ENCODE peak calls at places on chromosome 11, in nine cellular contexts. Z, S, M, H, C, B, K, I and O are unnamed samples.

GRCh38 chr11:13051257-13051656 is 42.1 kb downstream of the RASSF10 start:
- DNase-seq in C (no peak), I (peak), Z (no peak), H (no peak), B (no peak), S (no peak), M (no peak), K (no peak), O (no peak)

GRCh38 chr11:13135385-13136271 is 126.5 kb downstream of the RASSF10 start:
- DNase-seq in S (peak), C (no peak), B (no peak), K (no peak), M (no peak), I (peak), Z (no peak), H (no peak), O (no peak)

GRCh38 chr11:117197516-117198456 is 1.4 kb upstream of the TAGLN start:
- DNase-seq in Z (peak), B (no peak), C (no peak), S (peak), H (no peak), I (no peak), M (no peak), K (no peak), O (no peak)

GRCh38 chr11:7516488-7516887 is 2.7 kb downstream of the PPFIBP2 start:
- DNase-seq in M (no peak), C (no peak), I (no peak), Z (no peak), S (no peak), B (no peak), K (no peak), H (no peak), O (no peak)

GRCh38 chr11:71548716-71549151 is 514 bp downstream of the KRTAP5-9 start:
- DNase-seq in M (no peak), Z (no peak), S (no peak), C (no peak), K (no peak), H (peak), I (no peak), B (no peak), O (peak)

GRCh38 chr11:103699656-103700055 is 336.8 kb upstream of the DDI1 start:
- DNase-seq in M (no peak), H (no peak), S (no peak), C (no peak), Z (no peak), I (no peak), B (no peak), K (no peak), O (no peak)

GRCh38 chr11:363948-364761 is 5.1 kb upstream of the B4GALNT4 start:
- DNase-seq in I (peak), H (peak), B (no peak), C (no peak), M (peak), S (no peak), K (no peak), Z (peak), O (peak)

GRCh38 chr11:66974724-66975402 is at the start of gene C11orf86:
- DNase-seq in I (peak), B (no peak), H (no peak), S (no peak), M (no peak), Z (no peak), C (no peak), K (no peak), O (no peak)

GRCh38 chr11:102347526-102348331 is 715 bp downstream of the BIRC2 start:
- DNase-seq in Z (no peak), C (no peak), S (peak), H (peak), B (no peak), I (peak), M (no peak), K (no peak), O (no peak)

GRCh38 chr11:120385110-120385509 is 48.9 kb downstream of the ARHGEF12 start:
- DNase-seq in S (no peak), K (no peak), M (no peak), I (no peak), Z (no peak), H (no peak), C (no peak), B (no peak), O (no peak)

GRCh38 chr11:35007277-35007676 is 90.9 kb downstream of the PDHX start:
- DNase-seq in Z (no peak), B (no peak), K (no peak), I (no peak), S (no peak), C (no peak), H (peak), M (no peak), O (no peak)

GRCh38 chr11:104625246-104625645 is 273.0 kb downstream of the CASP12 start:
- DNase-seq in I (peak), B (no peak), S (no peak), Z (no peak), H (no peak), C (no peak), K (no peak), M (no peak), O (no peak)